ENCODE peak calls at places on chromosomes 7 and 10, in eight cellular contexts. V is hypothalamus, D is NAMALWA, I is hepatic stellate cell, Z is GM23248, A is T-helper 9 cell, Y is left cardiac atrium, X is left ventricle myocardium inferior. Q is an unnamed sample.

GRCh38 chr7:79317728-79318127 is 135.7 kb downstream of the MAGI2 start:
- DNase-seq in V (no peak), D (no peak), I (peak; percentile 44), Z (peak; percentile 91), A (no peak), Y (no peak), X (no peak), Q (no peak)

GRCh38 chr7:47636111-47636692 is 54.3 kb upstream of the TNS3 start:
- DNase-seq in V (no peak), D (no peak), I (peak; percentile 41), Z (peak; percentile 15), A (no peak), Y (no peak), X (peak; percentile 32), Q (peak; percentile 48)

GRCh38 chr10:76868088-76868949 is 769.3 kb downstream of the KCNMA1 start:
- DNase-seq in V (no peak), D (no peak), I (no peak), Z (peak; percentile 71), A (no peak), Y (no peak), X (no peak), Q (no peak)

GRCh38 chr7:22718200-22718711 is 8.7 kb upstream of the IL6 start:
- DNase-seq in V (no peak), D (no peak), I (peak; percentile 66), Z (peak; percentile 93), A (no peak), Y (no peak), X (no peak), Q (no peak)

GRCh38 chr10:78212134-78212785 is 178.6 kb downstream of the RPS24 start:
- DNase-seq in V (no peak), D (no peak), I (no peak), Z (peak; percentile 35), A (no peak), Y (peak; percentile 68), X (peak; percentile 52), Q (peak; percentile 78)

GRCh38 chr7:42831051-42831952 is 80.6 kb downstream of the C7orf25 start:
- DNase-seq in V (no peak), D (peak; percentile 19), I (no peak), Z (peak; percentile 67), A (no peak), Y (peak; percentile 27), X (peak; percentile 17), Q (peak; percentile 42)

GRCh38 chr7:50865450-50865849 is 82.8 kb upstream of the GRB10 start:
- DNase-seq in V (no peak), D (no peak), I (no peak), Z (no peak), A (no peak), Y (no peak), X (no peak), Q (no peak)

GRCh38 chr10:96025566-96025965 is 17.8 kb upstream of the CCNJ start:
- DNase-seq in V (no peak), D (peak; percentile 69), I (peak; percentile 9), Z (peak; percentile 27), A (no peak), Y (no peak), X (no peak), Q (no peak)

GRCh38 chr10:31207636-31208035 is 111.4 kb upstream of the ZEB1 start:
- DNase-seq in V (no peak), D (no peak), I (no peak), Z (no peak), A (no peak), Y (no peak), X (no peak), Q (no peak)

GRCh38 chr7:14424675-14425074 is 435.2 kb upstream of the ETV1 start:
- DNase-seq in V (no peak), D (no peak), I (no peak), Z (no peak), A (no peak), Y (no peak), X (no peak), Q (no peak)

GRCh38 chr10:112471878-112472487 is 25.0 kb downstream of the VTI1A start:
- DNase-seq in V (no peak), D (peak; percentile 67), I (peak; percentile 35), Z (peak; percentile 72), A (no peak), Y (no peak), X (no peak), Q (no peak)

GRCh38 chr7:129169171-129169643 is 19.2 kb upstream of the SMO start:
- DNase-seq in V (no peak), D (no peak), I (no peak), Z (peak; percentile 61), A (no peak), Y (peak; percentile 72), X (peak; percentile 58), Q (peak; percentile 80)

GRCh38 chr7:47521041-47521795 is 60.7 kb downstream of the TNS3 start:
- DNase-seq in V (no peak), D (no peak), I (no peak), Z (no peak), A (no peak), Y (no peak), X (no peak), Q (no peak)

GRCh38 chr7:107179326-107180163 is 10.7 kb downstream of the HBP1 start:
- DNase-seq in V (no peak), D (no peak), I (no peak), Z (peak; percentile 46), A (no peak), Y (no peak), X (no peak), Q (no peak)

GRCh38 chr10:61341008-61341407 is 112.2 kb downstream of the TMEM26 start:
- DNase-seq in V (no peak), D (no peak), I (no peak), Z (no peak), A (no peak), Y (no peak), X (no peak), Q (no peak)

GRCh38 chr10:121243003-121243898 is 355.0 kb downstream of the FGFR2 start:
- DNase-seq in V (no peak), D (no peak), I (no peak), Z (no peak), A (no peak), Y (no peak), X (no peak), Q (no peak)

GRCh38 chr10:112314822-112315474 is 31.7 kb downstream of the TECTB start:
- DNase-seq in V (peak; percentile 18), D (peak; percentile 74), I (peak; percentile 70), Z (peak; percentile 84), A (peak; percentile 69), Y (peak; percentile 85), X (peak; percentile 70), Q (peak; percentile 84)

GRCh38 chr7:29950480-29950879 is 39.1 kb downstream of the SCRN1 start:
- DNase-seq in V (no peak), D (no peak), I (no peak), Z (no peak), A (no peak), Y (no peak), X (no peak), Q (no peak)

GRCh38 chr7:47653550-47654351 is 71.8 kb upstream of the TNS3 start:
- DNase-seq in V (no peak), D (no peak), I (no peak), Z (peak; percentile 57), A (no peak), Y (no peak), X (no peak), Q (no peak)

GRCh38 chr7:6650086-6650485 is 13.0 kb downstream of the ZNF316 start:
- DNase-seq in V (no peak), D (no peak), I (no peak), Z (no peak), A (no peak), Y (no peak), X (no peak), Q (no peak)

GRCh38 chr10:66714741-66715140 is 211.1 kb upstream of the LRRTM3 start:
- DNase-seq in V (no peak), D (no peak), I (no peak), Z (no peak), A (no peak), Y (no peak), X (no peak), Q (no peak)

GRCh38 chr10:352476-353235 is 217.4 kb downstream of the ZMYND11 start:
- DNase-seq in V (no peak), D (no peak), I (no peak), Z (no peak), A (no peak), Y (no peak), X (no peak), Q (no peak)

GRCh38 chr10:101558206-101558605 is 29.9 kb downstream of the POLL start:
- DNase-seq in V (no peak), D (no peak), I (no peak), Z (no peak), A (no peak), Y (no peak), X (no peak), Q (no peak)

GRCh38 chr7:129970816-129971215 is 18.1 kb upstream of the UBE2H start:
- DNase-seq in V (no peak), D (no peak), I (no peak), Z (no peak), A (no peak), Y (no peak), X (no peak), Q (no peak)

GRCh38 chr7:150941351-150941982 is 36.7 kb downstream of the KCNH2 start:
- DNase-seq in V (no peak), D (no peak), I (no peak), Z (no peak), A (no peak), Y (no peak), X (no peak), Q (no peak)

GRCh38 chr10:74901240-74901827 is 74.9 kb downstream of the KAT6B start:
- DNase-seq in V (no peak), D (no peak), I (no peak), Z (no peak), A (no peak), Y (no peak), X (no peak), Q (no peak)

GRCh38 chr10:9038146-9038714 is 983.7 kb downstream of the GATA3 start:
- DNase-seq in V (no peak), D (no peak), I (no peak), Z (peak; percentile 3), A (no peak), Y (peak; percentile 22), X (no peak), Q (no peak)

Q was measured in left ventricle myocardium superior.